ENCODE peak calls at places on chromosomes 6 and 20, in six cellular contexts. G, O, A, F, S and U are unnamed samples. For H3K27me3, the result is how much of the 10 kb centered on the place peaks cover.

GRCh38 chr6:146700078-146700686 is 101.4 kb downstream of the ADGB start:
- DNase-seq in G (peak), O (peak), A (peak), F (peak), S (peak), U (no peak)

GRCh38 chr20:57211949-57212889 is 54.2 kb downstream of the BMP7 start:
- DNase-seq in G (peak), O (peak), A (peak), F (peak), S (peak), U (no peak)

GRCh38 chr20:50513169-50514034 is 3.2 kb downstream of the PTPN1 start:
- DNase-seq in G (no peak), O (no peak), A (no peak), F (no peak), S (no peak), U (no peak)

GRCh38 chr20:50467618-50468373 is 42.4 kb upstream of the PTPN1 start:
- DNase-seq in G (no peak), O (no peak), A (peak), F (no peak), S (no peak), U (no peak)

GRCh38 chr20:54162378-54162777 is 11.4 kb downstream of the CYP24A1 start:
- DNase-seq in G (no peak), O (no peak), A (no peak), F (no peak), S (no peak), U (no peak)

GRCh38 chr6:80872951-80873308 is 766.5 kb downstream of the BCKDHB start:
- DNase-seq in G (no peak), O (no peak), A (no peak), F (no peak), S (no peak), U (no peak)

GRCh38 chr6:167141667-167142432 is 15.9 kb downstream of the GPR31 start:
- DNase-seq in G (peak), O (no peak), A (peak), F (no peak), S (peak), U (peak)

GRCh38 chr6:16126056-16126455 is 2.8 kb upstream of the MYLIP start:
- DNase-seq in G (no peak), O (no peak), A (no peak), F (no peak), S (no peak), U (no peak)

GRCh38 chr6:142820336-142821016 is 124.5 kb downstream of the HIVEP2 start:
- DNase-seq in G (no peak), O (no peak), A (no peak), F (no peak), S (no peak), U (no peak)

GRCh38 chr6:167907837-167908681 is 81.3 kb downstream of the AFDN start:
- DNase-seq in G (peak), O (no peak), A (peak), F (no peak), S (peak), U (no peak)

GRCh38 chr6:32194388-32194787 is 1.9 kb upstream of the GPSM3 start:
- DNase-seq in G (no peak), O (no peak), A (no peak), F (no peak), S (no peak), U (no peak)

GRCh38 chr20:5092765-5093339 is 26.9 kb downstream of the PCNA start:
- DNase-seq in G (no peak), O (no peak), A (no peak), F (no peak), S (no peak), U (no peak)

GRCh38 chr20:8213831-8214587 is 81.9 kb downstream of the PLCB1 start:
- DNase-seq in G (no peak), O (no peak), A (no peak), F (no peak), S (no peak), U (no peak)

GRCh38 chr20:39146394-39146793 is 184.2 kb downstream of the DHX35 start:
- DNase-seq in G (no peak), O (peak), A (no peak), F (no peak), S (no peak), U (no peak)

GRCh38 chr20:45822863-45823262 is 4.2 kb downstream of the TNNC2 start:
- DNase-seq in G (peak), O (no peak), A (no peak), F (no peak), S (peak), U (no peak)

GRCh38 chr6:35363293-35363750 is 21.0 kb downstream of the PPARD start:
- DNase-seq in G (no peak), O (no peak), A (no peak), F (no peak), S (no peak), U (no peak)

GRCh38 chr20:39775110-39775509 is 813.0 kb downstream of the DHX35 start:
- DNase-seq in G (no peak), O (no peak), A (no peak), F (peak), S (no peak), U (no peak)

GRCh38 chr6:113258771-113259170 is 598.4 kb upstream of the MARCKS start:
- DNase-seq in G (no peak), O (no peak), A (no peak), F (no peak), S (no peak), U (no peak)

GRCh38 chr6:148791372-148791771 is 44.5 kb downstream of the UST start:
- DNase-seq in G (no peak), O (no peak), A (no peak), F (no peak), S (no peak), U (no peak)

GRCh38 chr6:31907158-31907813 is 5.4 kb upstream of the ZBTB12 start:
- DNase-seq in G (no peak), O (no peak), A (peak), F (no peak), S (no peak), U (peak)

GRCh38 chr6:17869010-17869752 is 118.3 kb downstream of the KIF13A start:
- DNase-seq in G (no peak), O (no peak), A (no peak), F (no peak), S (no peak), U (no peak)

GRCh38 chr20:33518071-33518470 is 28.2 kb downstream of the CBFA2T2 start:
- DNase-seq in G (no peak), O (peak), A (no peak), F (no peak), S (no peak), U (no peak)

DNA sequence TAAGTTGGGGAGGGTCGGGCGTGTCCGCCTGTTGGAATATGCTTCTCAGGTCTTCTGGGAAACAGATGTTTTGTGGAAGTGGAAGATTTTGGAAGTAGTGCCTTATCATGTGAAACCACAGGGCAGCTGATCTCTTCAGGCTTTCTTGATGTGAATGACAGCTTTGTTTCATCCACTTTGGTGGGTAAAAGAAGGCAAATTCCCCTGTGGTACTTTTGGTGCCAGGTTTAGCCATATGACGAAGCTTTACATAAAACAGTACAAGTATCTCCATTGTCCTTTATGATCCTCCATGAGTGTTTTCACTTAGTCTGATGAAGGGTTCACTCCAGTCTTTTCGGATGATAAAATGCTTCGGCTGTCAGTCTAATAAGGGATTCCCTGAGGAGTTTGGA is 4.6 kb downstream of the IRF4 start:
- DNase-seq in G (no peak), O (no peak), A (no peak), F (no peak), S (no peak), U (no peak)
- H3K27me3 ChIP-seq in G (half or more), O (under half), A (under half), F (half or more), S (under half), U (under half)

DNA sequence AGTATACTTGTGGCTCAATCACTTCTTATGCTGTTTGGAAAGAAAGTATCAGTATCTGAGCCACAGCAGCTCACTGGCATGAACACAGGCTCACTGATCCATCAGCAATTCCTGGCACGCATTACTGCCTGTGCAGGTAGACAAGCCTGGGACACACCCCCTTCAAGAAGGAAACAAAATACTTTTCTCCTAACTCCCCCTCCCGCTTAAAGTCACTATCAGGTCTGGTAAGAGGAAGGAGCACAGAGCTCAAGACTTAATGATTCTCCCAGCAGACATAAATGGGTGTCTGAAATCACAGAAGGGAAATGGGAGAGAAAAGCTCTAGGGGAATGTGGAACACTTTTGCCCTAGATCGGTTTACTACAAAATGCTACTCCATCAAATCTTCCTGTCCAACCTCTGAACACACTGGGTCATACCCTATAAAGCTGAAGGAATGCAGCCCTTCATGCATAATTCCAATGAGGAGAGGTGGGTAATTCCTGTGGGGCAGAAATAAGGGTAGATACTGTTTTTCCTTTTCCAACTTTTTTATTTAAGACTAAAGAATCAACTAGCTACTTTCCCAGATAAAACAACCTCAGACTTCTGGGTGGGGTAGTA is at the start of gene ADGRF1:
- DNase-seq in G (peak), O (no peak), A (no peak), F (no peak), S (peak), U (no peak)
- TF ChIP-seq POLR2AphosphoS5 in G (no peak), O (no peak), A (no peak), F (no peak), S (peak), U (no peak)

GRCh38 chr6:44002591-44003344 is 124.5 kb downstream of the MRPL14 start:
- DNase-seq in G (peak), O (peak), A (no peak), F (no peak), S (peak), U (peak)
- TF ChIP-seq CTCF in G (no peak), O (no peak), A (no peak), F (no peak), S (peak), U (no peak)

GRCh38 chr6:27205375-27206278 is 41.9 kb upstream of the PRSS16 start:
- DNase-seq in G (no peak), O (no peak), A (no peak), F (no peak), S (no peak), U (no peak)
- H3K27me3 ChIP-seq in G (half or more), O (under half), A (under half), F (half or more), S (under half), U (under half)

GRCh38 chr6:53066059-53066406 is 829 bp downstream of the FBXO9 start:
- DNase-seq in G (peak), O (no peak), A (no peak), F (peak), S (peak), U (peak)
- TF ChIP-seq POLR2AphosphoS5 in G (peak), O (no peak), A (no peak), F (peak), S (no peak), U (peak)

DNA sequence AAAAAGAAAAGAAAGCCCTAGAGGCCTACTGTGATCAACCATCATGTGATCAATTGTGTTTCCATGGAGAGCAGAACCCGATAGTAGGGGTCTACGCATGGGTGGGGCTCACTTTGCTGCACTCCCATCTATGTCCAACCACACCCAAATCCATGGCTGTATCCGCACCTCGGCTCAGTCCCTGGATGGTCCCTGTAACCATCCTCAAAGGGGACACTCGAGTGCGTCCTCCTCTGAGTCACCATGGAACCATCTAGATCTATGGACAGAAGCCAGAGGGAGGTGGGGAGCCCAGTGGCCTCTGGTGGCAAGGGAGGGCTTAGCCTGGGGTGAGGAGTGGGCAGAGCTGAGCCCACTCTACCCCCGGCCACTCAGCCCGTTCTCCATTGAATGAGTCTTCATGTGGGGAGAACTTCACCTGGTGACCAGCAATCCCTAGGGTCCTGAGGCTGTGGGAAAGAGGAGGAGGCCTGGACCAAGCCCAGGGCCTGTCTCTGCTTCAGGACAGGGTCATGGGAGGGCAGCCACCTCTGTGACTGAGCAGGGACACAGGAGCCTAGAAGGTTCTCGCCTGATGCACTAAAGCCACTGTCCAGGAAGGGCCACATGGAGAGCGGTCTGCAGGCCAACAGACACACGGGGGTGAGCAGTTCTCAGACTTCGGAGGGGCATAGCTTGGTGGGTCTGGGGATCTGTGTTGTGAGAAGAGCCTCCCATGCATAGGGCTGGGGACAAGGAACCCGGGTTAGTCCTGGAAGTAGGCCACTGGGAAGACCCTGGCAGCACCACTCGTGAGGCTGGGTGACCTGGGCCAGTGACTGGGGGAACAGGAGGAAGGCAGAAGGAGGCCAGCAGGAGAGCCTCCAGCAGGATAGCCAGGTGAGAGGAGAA is 19.3 kb downstream of the RAET1L start:
- DNase-seq in G (no peak), O (no peak), A (no peak), F (no peak), S (no peak), U (peak)
- TF ChIP-seq CTCF in G (no peak), O (no peak), A (no peak), F (no peak), S (no peak), U (no peak)

GRCh38 chr6:8674088-8674487 is 238.7 kb upstream of the SLC35B3 start:
- DNase-seq in G (no peak), O (no peak), A (no peak), F (no peak), S (no peak), U (no peak)
- H3K27me3 ChIP-seq in G (under half), O (under half), A (under half), F (under half), S (under half), U (under half)

GRCh38 chr6:41416165-41416837 is 80.9 kb downstream of the NCR2 start:
- DNase-seq in G (no peak), O (no peak), A (no peak), F (no peak), S (no peak), U (no peak)
- TF ChIP-seq POLR2AphosphoS5 in G (no peak), O (no peak), A (no peak), F (no peak), S (no peak), U (no peak)

GRCh38 chr20:43514062-43514971 is 6.8 kb downstream of the L3MBTL1 start:
- DNase-seq in G (peak), O (peak), A (peak), F (peak), S (peak), U (peak)
- TF ChIP-seq CTCF in G (peak), O (no peak), A (peak), F (no peak), S (peak), U (peak)

DNA sequence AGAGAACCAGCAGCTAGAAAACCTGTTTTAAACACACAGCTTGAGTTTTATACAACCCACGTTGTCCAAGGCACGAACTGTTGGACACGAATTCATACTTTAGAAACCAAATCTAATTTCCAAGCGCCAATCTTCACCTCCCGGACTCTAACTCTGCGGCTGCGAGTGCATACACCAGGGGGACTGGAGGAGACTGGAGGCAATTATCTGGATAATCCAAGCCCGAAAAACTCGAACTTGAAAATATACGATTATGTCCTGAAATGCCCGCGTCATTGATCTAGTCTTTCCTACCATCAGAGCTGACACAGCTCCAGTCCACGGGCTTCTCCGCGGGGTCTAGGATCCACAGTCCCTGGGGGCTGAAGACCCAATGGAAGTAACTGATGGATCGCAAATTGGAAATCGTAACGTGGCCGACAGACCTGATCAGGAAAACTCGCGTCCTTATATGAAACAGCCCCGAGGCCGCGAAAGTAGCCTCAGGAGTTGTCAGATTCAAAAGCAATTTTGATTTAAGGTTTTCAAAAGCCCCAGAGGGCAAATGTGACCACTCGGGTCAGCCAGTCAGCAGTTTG is 809 bp upstream of the HEY2 start:
- DNase-seq in G (no peak), O (no peak), A (peak), F (no peak), S (peak), U (peak)
- H3K27me3 ChIP-seq in G (half or more), O (under half), A (under half), F (under half), S (under half), U (under half)